ENCODE peak calls at places on chromosome 19, in ten cellular contexts. Z, C, T, R, V, L, F, X, Y and P are unnamed samples.

GRCh38 chr19:5987077-5987818 is 9.3 kb upstream of the RANBP3 start:
- DNase-seq in Y (peak), X (peak), V (peak), T (peak), R (peak), C (peak), Z (peak), F (peak), L (peak), P (peak)

GRCh38 chr19:4730740-4731171 is 7.1 kb upstream of the DPP9 start:
- DNase-seq in Z (no peak), F (no peak), L (no peak), C (peak), T (no peak), Y (no peak), V (peak), X (no peak), R (no peak), P (no peak)

GRCh38 chr19:1745589-1746031 is 7.7 kb upstream of the ONECUT3 start:
- DNase-seq in F (no peak), V (no peak), R (no peak), Y (no peak), Z (no peak), L (no peak), X (no peak), T (no peak), C (no peak), P (no peak)

GRCh38 chr19:17560205-17560595 is 4.8 kb downstream of the COLGALT1 start:
- DNase-seq in L (peak), R (no peak), X (no peak), F (no peak), T (peak), Y (no peak), C (peak), Z (peak), V (no peak), P (peak)

GRCh38 chr19:7871280-7871529 is 3.0 kb downstream of the PRR36 start:
- DNase-seq in Y (no peak), F (no peak), R (peak), C (no peak), X (no peak), L (no peak), Z (no peak), T (no peak), V (no peak), P (no peak)

GRCh38 chr19:40705950-40706619 is 10.6 kb downstream of the COQ8B start:
- DNase-seq in X (no peak), V (no peak), L (no peak), F (no peak), C (no peak), Y (no peak), Z (no peak), R (no peak), T (no peak), P (no peak)

GRCh38 chr19:50268046-50268445 is 61.1 kb downstream of the KCNC3 start:
- DNase-seq in R (no peak), Z (peak), V (no peak), Y (peak), C (no peak), F (no peak), T (no peak), X (no peak), L (no peak), P (no peak)

GRCh38 chr19:42577016-42577415 is 17.7 kb downstream of the CEACAM8 start:
- DNase-seq in Z (no peak), X (no peak), T (no peak), Y (no peak), F (no peak), L (no peak), R (no peak), C (no peak), V (no peak), P (no peak)

GRCh38 chr19:5889288-5889971 is 14.2 kb downstream of the NDUFA11 start:
- DNase-seq in T (no peak), R (no peak), Y (no peak), C (no peak), X (no peak), L (peak), V (no peak), F (no peak), Z (no peak), P (no peak)